ENCODE peak calls at places on chromosomes 12 and 14, in six cellular contexts. X, T, L, N, Z and Y are unnamed samples.

GRCh38 chr12:21526053-21526452 is at the start of gene SPX:
- DNase-seq in X (no peak), T (no peak), L (no peak), N (no peak), Z (no peak), Y (no peak)

GRCh38 chr12:28568709-28569108 is 378.5 kb downstream of the CCDC91 start:
- DNase-seq in X (no peak), T (no peak), L (no peak), N (no peak), Z (no peak), Y (no peak)

GRCh38 chr12:12660201-12660600 is 35.8 kb downstream of the GPR19 start:
- DNase-seq in X (no peak), T (no peak), L (no peak), N (no peak), Z (no peak), Y (no peak)

GRCh38 chr12:116222358-116222757 is 55.1 kb downstream of the MED13L start:
- DNase-seq in X (no peak), T (no peak), L (peak), N (peak), Z (peak), Y (peak)

GRCh38 chr12:93979189-93979588 is 169.2 kb upstream of the PLXNC1 start:
- DNase-seq in X (no peak), T (peak), L (peak), N (no peak), Z (no peak), Y (peak)

GRCh38 chr14:71855399-71856036 is 76.7 kb upstream of the RGS6 start:
- DNase-seq in X (peak), T (peak), L (peak), N (peak), Z (no peak), Y (peak)

GRCh38 chr14:91280129-91280528 is 35.6 kb upstream of the GPR68 start:
- DNase-seq in X (no peak), T (no peak), L (no peak), N (no peak), Z (no peak), Y (no peak)

GRCh38 chr12:54053625-54054441 is at the start of gene HOXC4:
- DNase-seq in X (no peak), T (peak), L (no peak), N (no peak), Z (no peak), Y (no peak)

GRCh38 chr12:68559984-68560822 is 50.5 kb upstream of the RAP1B start:
- DNase-seq in X (no peak), T (no peak), L (no peak), N (no peak), Z (no peak), Y (no peak)